ENCODE peak calls at places on chromosomes 7 and 10, in five cellular contexts. U, Y, P, N and J are unnamed samples.
A peak's percentile ranks its signal among the peaks of the same experiment; 100 is the strongest.

GRCh38 chr7:151657173-151657572 is 137.5 kb upstream of the RHEB start:
- DNase-seq in U (no peak), N (no peak), Y (no peak), P (no peak), J (no peak)

GRCh38 chr7:28509256-28510021 is 97.1 kb downstream of the CREB5 start:
- DNase-seq in P (no peak), Y (no peak), U (peak; percentile 45), N (no peak), J (no peak)

GRCh38 chr10:103284170-103284569 is 7.2 kb downstream of the INA start:
- DNase-seq in Y (no peak), P (no peak), U (no peak), N (no peak), J (no peak)

GRCh38 chr10:60981012-60981411 is 37.0 kb upstream of the RHOBTB1 start:
- DNase-seq in Y (no peak), U (no peak), P (no peak), N (no peak), J (no peak)

GRCh38 chr7:108328174-108328651 is 128.0 kb downstream of the NRCAM start:
- DNase-seq in Y (no peak), P (no peak), N (no peak), U (peak; percentile 36), J (no peak)

GRCh38 chr10:3676564-3676963 is 108.4 kb downstream of the KLF6 start:
- DNase-seq in Y (no peak), N (no peak), P (no peak), U (no peak), J (no peak)

GRCh38 chr7:94133460-94133859 is 129.3 kb upstream of the BET1 start:
- DNase-seq in Y (no peak), U (peak; percentile 65), P (no peak), N (no peak), J (no peak)

GRCh38 chr10:113284635-113285034 is 268.2 kb upstream of the HABP2 start:
- DNase-seq in U (no peak), Y (no peak), N (no peak), P (no peak), J (no peak)

GRCh38 chr7:483656-484364 is 35.8 kb downstream of the PDGFA start:
- DNase-seq in Y (no peak), U (no peak), P (no peak), N (no peak), J (no peak)

GRCh38 chr7:64656489-64656888 is 9.4 kb upstream of the ZNF107 start:
- DNase-seq in P (no peak), N (no peak), U (no peak), Y (no peak), J (no peak)

GRCh38 chr10:70432101-70432500 is 9.4 kb downstream of the NODAL start:
- DNase-seq in U (no peak), Y (no peak), P (no peak), N (no peak), J (no peak)

GRCh38 chr10:91219371-91220193 is 881 bp upstream of the PCGF5 start:
- DNase-seq in P (no peak), Y (no peak), U (no peak), N (no peak), J (no peak)

DNA sequence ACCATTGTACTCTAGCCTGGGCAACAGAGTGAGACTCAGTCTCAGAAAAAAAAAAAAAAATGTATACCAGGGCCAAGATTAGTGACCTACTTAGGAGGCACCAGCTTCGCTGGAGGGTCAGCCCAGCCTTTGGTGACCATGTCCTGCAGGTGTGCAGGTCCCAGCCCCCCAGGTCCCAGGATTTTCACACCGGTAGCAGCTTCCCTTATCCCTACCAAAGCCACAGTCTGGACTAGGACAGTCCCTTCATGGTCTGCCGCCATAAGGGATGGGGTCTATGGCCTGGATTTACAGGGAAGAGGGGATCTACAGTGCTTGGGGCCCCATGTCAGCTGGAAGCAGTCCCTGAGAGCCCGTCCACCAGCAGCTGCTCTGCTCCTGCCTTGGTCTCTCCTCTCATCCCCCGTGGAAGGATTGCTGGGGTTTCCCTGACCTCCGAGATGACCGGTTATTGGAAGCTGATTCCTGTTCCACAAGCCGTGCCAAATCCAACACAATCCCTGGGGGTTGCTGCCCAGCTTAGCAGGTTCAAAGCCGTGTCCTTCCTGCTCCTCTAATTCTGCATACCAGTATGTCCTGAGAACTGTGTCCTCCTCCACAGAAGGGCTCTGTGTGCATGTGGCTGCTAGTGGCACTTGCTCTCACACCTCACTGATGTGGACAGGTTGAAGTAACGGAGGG is 11.0 kb upstream of the NDUFB2 start:
- DNase-seq in U (no peak), N (no peak), P (no peak), Y (no peak), J (no peak)
- TF ChIP-seq ATF3 in U (no peak), N (no peak), P (no peak), Y (no peak), J (no peak)

GRCh38 chr7:138871691-138872090 is 73.7 kb upstream of the ATP6V0A4 start:
- DNase-seq in N (no peak), Y (no peak), P (no peak), U (no peak), J (no peak)
- TF ChIP-seq ATF3 in N (no peak), Y (no peak), P (no peak), U (no peak), J (no peak)

GRCh38 chr10:28798428-28798955 is 121.2 kb downstream of the BAMBI start:
- DNase-seq in Y (no peak), P (no peak), N (no peak), U (no peak), J (no peak)

GRCh38 chr10:28797904-28798371 is 120.6 kb downstream of the BAMBI start:
- DNase-seq in N (no peak), P (no peak), Y (no peak), U (no peak), J (no peak)

GRCh38 chr10:28798964-28799363 is 121.6 kb downstream of the BAMBI start:
- DNase-seq in Y (no peak), U (no peak), N (no peak), P (no peak), J (no peak)

GRCh38 chr10:28794986-28795385 is 117.7 kb downstream of the BAMBI start:
- DNase-seq in Y (no peak), U (no peak), P (no peak), N (no peak), J (no peak)

DNA sequence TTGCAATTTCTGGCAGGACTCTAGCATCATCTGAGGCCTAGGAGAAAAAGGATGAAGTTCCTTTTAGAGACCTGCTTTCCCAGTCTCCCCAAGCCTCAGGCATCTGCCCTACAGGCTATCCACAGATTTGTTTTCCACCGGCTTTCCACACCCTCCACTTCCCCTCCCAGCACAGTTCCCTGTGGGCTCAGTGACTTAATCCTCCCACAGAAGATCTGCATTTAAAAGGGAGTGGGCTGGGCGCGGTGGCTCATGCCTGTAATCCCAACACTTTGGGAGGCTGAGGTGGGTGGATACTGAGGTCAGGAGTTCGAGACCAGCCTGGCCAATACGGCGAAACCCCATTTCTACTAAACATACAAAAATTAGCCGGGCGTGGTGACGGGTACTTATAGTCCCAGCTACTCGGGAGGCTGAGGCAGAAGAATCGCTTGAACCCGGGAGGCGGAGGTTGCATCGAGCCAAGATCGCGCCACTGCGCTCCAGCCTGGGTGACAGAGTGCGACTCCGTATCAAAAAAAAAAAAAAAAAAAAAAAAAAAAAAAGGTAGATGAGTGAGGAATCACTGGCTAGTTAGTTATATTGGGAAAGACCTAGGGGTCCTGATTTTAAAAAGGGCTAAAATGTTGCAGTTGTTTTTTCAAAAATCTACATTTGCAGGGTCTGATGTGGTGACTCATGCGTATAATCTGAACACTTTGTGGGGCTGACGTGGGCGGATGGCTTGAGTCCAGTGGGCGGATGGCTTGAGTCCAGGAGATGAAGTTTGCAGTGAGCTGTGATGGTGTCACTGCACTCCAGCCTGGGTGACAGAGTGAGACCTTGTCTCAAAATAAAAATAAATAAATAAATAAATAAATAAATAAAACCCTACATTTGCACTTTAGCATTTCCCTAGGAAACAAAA is 119.5 kb downstream of the BAMBI start:
- DNase-seq in U (no peak), Y (no peak), P (no peak), N (peak; percentile 43), J (no peak)
- TF ChIP-seq ATF3 in U (no peak), Y (no peak), P (no peak), N (peak; percentile 93), J (no peak)

DNA sequence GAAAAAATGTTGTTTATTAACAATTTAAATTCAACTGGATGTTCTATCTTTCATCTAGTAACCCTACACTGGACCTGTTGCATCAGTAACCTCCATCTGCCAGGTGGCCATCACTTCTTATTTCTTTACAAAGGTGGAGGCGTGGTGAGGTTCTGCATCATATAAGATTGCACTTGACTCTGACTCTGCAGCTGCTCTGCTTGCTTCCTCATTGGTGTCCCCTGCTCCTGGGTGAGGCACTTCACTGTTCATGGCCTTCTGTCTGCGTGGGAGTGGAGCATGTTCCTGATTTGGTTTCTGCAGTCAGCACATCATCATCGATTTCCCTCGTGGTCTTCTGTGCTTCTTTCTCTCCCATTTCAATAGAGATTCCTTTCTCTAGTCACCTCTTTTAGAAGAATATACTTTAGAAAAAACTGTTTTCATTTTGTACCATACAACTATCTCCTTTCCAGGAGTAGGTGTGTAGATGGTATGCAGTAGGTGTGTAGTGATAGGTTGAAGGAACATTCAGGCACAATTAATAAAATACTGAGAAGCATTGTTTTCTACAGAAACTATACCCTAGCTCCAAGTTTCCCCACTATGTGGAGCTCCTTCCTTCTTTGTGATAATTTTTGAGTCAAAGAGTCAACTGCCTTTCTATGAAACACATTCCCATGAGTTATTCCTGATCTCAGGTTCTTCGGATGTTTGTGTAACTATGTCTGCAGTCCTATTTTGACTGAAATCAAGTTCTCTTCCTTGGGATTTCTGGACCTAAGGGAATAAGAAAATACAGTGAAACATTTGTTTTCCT is 231.7 kb upstream of the CNTNAP2 start:
- DNase-seq in Y (no peak), U (no peak), P (no peak), N (no peak), J (no peak)
- TF ChIP-seq ATF3 in Y (no peak), U (no peak), P (no peak), N (no peak), J (no peak)

GRCh38 chr7:73358590-73359275 is 30.8 kb downstream of the FKBP6 start:
- DNase-seq in P (no peak), U (no peak), Y (no peak), N (no peak), J (no peak)
- TF ChIP-seq ATF3 in P (no peak), U (no peak), Y (no peak), N (no peak), J (no peak)

DNA sequence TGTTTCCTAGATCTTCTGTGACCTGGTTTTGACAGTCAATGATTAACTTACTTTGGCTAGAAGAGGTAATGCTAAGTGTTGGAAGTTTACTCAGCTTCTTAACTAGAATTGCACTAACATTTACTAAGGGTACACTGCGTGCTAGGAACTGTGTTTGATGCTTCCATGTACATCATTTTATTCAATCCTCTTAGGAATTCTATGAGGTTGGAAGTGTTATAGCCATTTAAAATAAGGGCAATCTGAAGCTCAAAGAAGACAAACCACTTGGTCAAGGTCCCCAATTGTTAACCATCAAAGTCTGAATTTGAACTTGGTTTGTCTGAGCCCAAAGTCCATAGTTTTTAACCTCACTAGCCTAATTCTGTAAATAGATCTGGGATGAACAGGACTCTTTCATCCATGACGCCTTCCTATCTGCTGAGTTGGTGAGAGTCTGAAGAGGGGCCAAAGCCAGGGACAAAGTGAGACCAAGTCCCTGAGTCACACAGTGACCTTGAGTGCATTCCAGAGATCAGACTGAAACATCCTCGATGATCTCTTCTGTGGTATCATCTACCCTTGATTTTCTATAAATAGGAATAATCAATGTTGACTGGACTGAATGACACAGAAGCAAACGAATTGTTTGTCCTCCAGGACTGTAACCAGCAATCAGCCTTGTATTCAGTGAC is 29.2 kb upstream of the ZNRF2 start:
- DNase-seq in N (no peak), Y (no peak), U (no peak), P (no peak), J (no peak)
- TF ChIP-seq ATF3 in N (no peak), Y (no peak), U (no peak), P (no peak), J (no peak)